ENCODE peak calls at places on chromosomes 11 and 22, in five cellular contexts. One of them, this sample, is unnamed. For H3K27me3, the result is how much of the 10 kb centered on the place peaks cover.

GRCh38 chr11:95592455-95592854 is 197.1 kb downstream of the FAM76B start:
- DNase-seq in trophoblast cell: no peak
- DNase-seq in mesenchymal stem cell: peak
- DNase-seq in H1: peak
- DNase-seq in neuronal stem cell: no peak
- DNase-seq in this sample: peak

GRCh38 chr11:69887841-69888670 is 68.8 kb upstream of the FGF3 start:
- DNase-seq in neuronal stem cell: no peak
- DNase-seq in H1: no peak
- DNase-seq in trophoblast cell: no peak
- DNase-seq in mesenchymal stem cell: no peak
- DNase-seq in this sample: no peak

GRCh38 chr11:19561011-19561410 is 151.6 kb upstream of the NAV2 start:
- DNase-seq in H1: no peak
- DNase-seq in neuronal stem cell: no peak
- DNase-seq in trophoblast cell: no peak
- DNase-seq in mesenchymal stem cell: no peak
- DNase-seq in this sample: no peak

GRCh38 chr11:63764712-63765631 is 3.6 kb downstream of the ZFTA start:
- DNase-seq in trophoblast cell: no peak
- DNase-seq in neuronal stem cell: no peak
- DNase-seq in mesenchymal stem cell: no peak
- DNase-seq in H1: peak
- DNase-seq in this sample: peak

GRCh38 chr11:9757809-9758675 is 94.2 kb downstream of the SWAP70 start:
- DNase-seq in trophoblast cell: peak
- DNase-seq in neuronal stem cell: peak
- DNase-seq in mesenchymal stem cell: peak
- DNase-seq in H1: peak
- DNase-seq in this sample: peak

GRCh38 chr11:12973529-12974181 is 35.5 kb upstream of the RASSF10 start:
- DNase-seq in trophoblast cell: no peak
- DNase-seq in mesenchymal stem cell: no peak
- DNase-seq in neuronal stem cell: no peak
- DNase-seq in H1: no peak
- DNase-seq in this sample: no peak

GRCh38 chr22:29073618-29074275 is 912 bp downstream of the KREMEN1 start:
- DNase-seq in neuronal stem cell: no peak
- DNase-seq in trophoblast cell: peak
- DNase-seq in mesenchymal stem cell: peak
- DNase-seq in H1: peak
- DNase-seq in this sample: peak

GRCh38 chr22:27720860-27721259 is 80.7 kb downstream of the MN1 start:
- DNase-seq in H1: no peak
- DNase-seq in trophoblast cell: no peak
- DNase-seq in neuronal stem cell: no peak
- DNase-seq in mesenchymal stem cell: no peak
- DNase-seq in this sample: no peak

GRCh38 chr22:49184736-49185135 is 642.9 kb downstream of the BRD1 start:
- DNase-seq in neuronal stem cell: no peak
- DNase-seq in trophoblast cell: no peak
- DNase-seq in H1: no peak
- DNase-seq in mesenchymal stem cell: no peak
- DNase-seq in this sample: no peak

GRCh38 chr22:47034076-47034808 is 271.8 kb downstream of the TBC1D22A start:
- DNase-seq in neuronal stem cell: no peak
- DNase-seq in H1: no peak
- DNase-seq in trophoblast cell: no peak
- DNase-seq in mesenchymal stem cell: no peak
- DNase-seq in this sample: no peak

GRCh38 chr11:65384301-65384889 is 1.9 kb upstream of the SLC25A45 start:
- DNase-seq in mesenchymal stem cell: peak
- DNase-seq in neuronal stem cell: no peak
- DNase-seq in trophoblast cell: no peak
- DNase-seq in H1: no peak
- DNase-seq in this sample: no peak

GRCh38 chr11:65310215-65310614 is 4.5 kb upstream of the CDC42EP2 start:
- DNase-seq in H1: no peak
- DNase-seq in trophoblast cell: no peak
- DNase-seq in neuronal stem cell: no peak
- DNase-seq in mesenchymal stem cell: no peak
- DNase-seq in this sample: no peak

GRCh38 chr11:73585834-73586575 is 11.9 kb downstream of the FAM168A start:
- DNase-seq in mesenchymal stem cell: peak
- DNase-seq in trophoblast cell: no peak
- DNase-seq in H1: no peak
- DNase-seq in neuronal stem cell: no peak
- DNase-seq in this sample: no peak

GRCh38 chr11:17649696-17650600 is 69.4 kb upstream of the MYOD1 start:
- DNase-seq in neuronal stem cell: no peak
- DNase-seq in mesenchymal stem cell: no peak
- DNase-seq in trophoblast cell: peak
- DNase-seq in H1: no peak
- DNase-seq in this sample: no peak

GRCh38 chr11:28736256-28736655 is 628.1 kb downstream of the METTL15 start:
- DNase-seq in mesenchymal stem cell: peak
- DNase-seq in trophoblast cell: no peak
- DNase-seq in neuronal stem cell: no peak
- DNase-seq in H1: no peak
- DNase-seq in this sample: no peak

GRCh38 chr11:33747969-33748368 is 11.7 kb upstream of the CD59 start:
- DNase-seq in neuronal stem cell: no peak
- DNase-seq in mesenchymal stem cell: peak
- DNase-seq in trophoblast cell: no peak
- DNase-seq in H1: no peak
- DNase-seq in this sample: no peak

GRCh38 chr11:71304045-71304444 is 51.7 kb upstream of the SHANK2 start:
- DNase-seq in neuronal stem cell: no peak
- DNase-seq in mesenchymal stem cell: no peak
- DNase-seq in trophoblast cell: no peak
- DNase-seq in H1: no peak
- DNase-seq in this sample: peak

GRCh38 chr11:102447941-102448868 is 4.4 kb downstream of the TMEM123 start:
- DNase-seq in mesenchymal stem cell: no peak
- DNase-seq in trophoblast cell: no peak
- DNase-seq in H1: no peak
- DNase-seq in neuronal stem cell: no peak
- DNase-seq in this sample: no peak

GRCh38 chr11:576791-577610 is 731 bp downstream of the PHRF1 start:
- DNase-seq in mesenchymal stem cell: no peak
- DNase-seq in H1: no peak
- DNase-seq in trophoblast cell: no peak
- DNase-seq in neuronal stem cell: no peak
- DNase-seq in this sample: no peak

GRCh38 chr11:19966435-19966834 is 193.8 kb downstream of the DBX1 start:
- DNase-seq in mesenchymal stem cell: no peak
- DNase-seq in neuronal stem cell: no peak
- DNase-seq in trophoblast cell: no peak
- DNase-seq in H1: no peak
- DNase-seq in this sample: no peak

GRCh38 chr22:41833369-41834004 is 582 bp downstream of the SREBF2 start:
- DNase-seq in trophoblast cell: no peak
- DNase-seq in neuronal stem cell: no peak
- DNase-seq in H1: peak
- DNase-seq in mesenchymal stem cell: peak
- DNase-seq in this sample: no peak

GRCh38 chr22:38107692-38108515 is 2.6 kb downstream of the BAIAP2L2 start:
- DNase-seq in neuronal stem cell: no peak
- DNase-seq in mesenchymal stem cell: no peak
- DNase-seq in H1: no peak
- DNase-seq in trophoblast cell: peak
- DNase-seq in this sample: no peak

GRCh38 chr11:8814209-8814922 is 96.6 kb upstream of the AKIP1 start:
- DNase-seq in mesenchymal stem cell: peak
- DNase-seq in neuronal stem cell: no peak
- DNase-seq in H1: no peak
- DNase-seq in trophoblast cell: peak
- DNase-seq in this sample: no peak

GRCh38 chr11:124865902-124866851 is 945 bp downstream of the ROBO3 start:
- DNase-seq in trophoblast cell: peak
- DNase-seq in H1: peak
- DNase-seq in mesenchymal stem cell: peak
- DNase-seq in neuronal stem cell: no peak
- DNase-seq in this sample: peak

GRCh38 chr22:38613588-38613987 is 42.6 kb downstream of the FAM227A start:
- DNase-seq in H1: no peak
- DNase-seq in mesenchymal stem cell: no peak
- DNase-seq in neuronal stem cell: no peak
- DNase-seq in trophoblast cell: no peak
- DNase-seq in this sample: no peak

GRCh38 chr22:25762147-25762546 is 20.2 kb downstream of the MYO18B start:
- DNase-seq in mesenchymal stem cell: no peak
- DNase-seq in H1: no peak
- DNase-seq in neuronal stem cell: no peak
- DNase-seq in trophoblast cell: no peak
- DNase-seq in this sample: no peak

GRCh38 chr11:110907629-110908028 is 195.4 kb upstream of the ARHGAP20 start:
- DNase-seq in neuronal stem cell: no peak
- DNase-seq in H1: no peak
- DNase-seq in mesenchymal stem cell: peak
- DNase-seq in trophoblast cell: no peak
- DNase-seq in this sample: no peak

GRCh38 chr22:34113381-34113780 is 193.1 kb upstream of the LARGE1 start:
- DNase-seq in mesenchymal stem cell: no peak
- DNase-seq in trophoblast cell: no peak
- DNase-seq in H1: no peak
- DNase-seq in neuronal stem cell: no peak
- DNase-seq in this sample: no peak

GRCh38 chr11:35247428-35247827 is 108.5 kb downstream of the CD44 start:
- DNase-seq in trophoblast cell: no peak
- DNase-seq in H1: no peak
- DNase-seq in neuronal stem cell: no peak
- DNase-seq in mesenchymal stem cell: no peak
- DNase-seq in this sample: no peak

GRCh38 chr11:46800177-46800576 is 45.9 kb downstream of the CKAP5 start:
- DNase-seq in trophoblast cell: no peak
- DNase-seq in neuronal stem cell: no peak
- DNase-seq in H1: no peak
- DNase-seq in mesenchymal stem cell: no peak
- DNase-seq in this sample: no peak

GRCh38 chr11:134372536-134372935 is 39.5 kb downstream of the B3GAT1 start:
- DNase-seq in trophoblast cell: no peak
- DNase-seq in H1: no peak
- DNase-seq in neuronal stem cell: no peak
- DNase-seq in mesenchymal stem cell: no peak
- DNase-seq in this sample: no peak

GRCh38 chr11:32056445-32056844 is 34.4 kb upstream of the RCN1 start:
- DNase-seq in mesenchymal stem cell: no peak
- DNase-seq in trophoblast cell: no peak
- DNase-seq in H1: no peak
- DNase-seq in neuronal stem cell: no peak
- DNase-seq in this sample: no peak
- H3K27me3 ChIP-seq in mesenchymal stem cell: under half
- H3K27me3 ChIP-seq in trophoblast cell: under half
- H3K27me3 ChIP-seq in H1: under half
- H3K27me3 ChIP-seq in neuronal stem cell: under half
- H3K27me3 ChIP-seq in this sample: under half

GRCh38 chr11:22753401-22753800 is 76.2 kb downstream of the SVIP start:
- DNase-seq in neuronal stem cell: peak
- DNase-seq in mesenchymal stem cell: no peak
- DNase-seq in trophoblast cell: no peak
- DNase-seq in H1: no peak
- DNase-seq in this sample: no peak
- H2BK12ac ChIP-seq in neuronal stem cell: no peak
- H2BK12ac ChIP-seq in mesenchymal stem cell: no peak
- H2BK12ac ChIP-seq in trophoblast cell: no peak
- H2BK12ac ChIP-seq in H1: no peak
- H2BK12ac ChIP-seq in this sample: no peak

GRCh38 chr11:57196556-57196955 is 14.8 kb downstream of the LRRC55 start:
- DNase-seq in mesenchymal stem cell: no peak
- DNase-seq in H1: no peak
- DNase-seq in trophoblast cell: no peak
- DNase-seq in neuronal stem cell: no peak
- DNase-seq in this sample: no peak

GRCh38 chr11:57202282-57202681 is 20.5 kb downstream of the LRRC55 start:
- DNase-seq in mesenchymal stem cell: no peak
- DNase-seq in H1: no peak
- DNase-seq in neuronal stem cell: no peak
- DNase-seq in trophoblast cell: no peak
- DNase-seq in this sample: no peak

GRCh38 chr11:57200937-57201336 is 19.2 kb downstream of the LRRC55 start:
- DNase-seq in trophoblast cell: no peak
- DNase-seq in neuronal stem cell: no peak
- DNase-seq in H1: no peak
- DNase-seq in mesenchymal stem cell: no peak
- DNase-seq in this sample: no peak

GRCh38 chr11:57199330-57199729 is 17.6 kb downstream of the LRRC55 start:
- DNase-seq in neuronal stem cell: no peak
- DNase-seq in mesenchymal stem cell: no peak
- DNase-seq in trophoblast cell: no peak
- DNase-seq in H1: no peak
- DNase-seq in this sample: no peak

GRCh38 chr11:57197762-57198161 is 16.0 kb downstream of the LRRC55 start:
- DNase-seq in H1: no peak
- DNase-seq in trophoblast cell: no peak
- DNase-seq in mesenchymal stem cell: no peak
- DNase-seq in neuronal stem cell: no peak
- DNase-seq in this sample: no peak
- H3K27me3 ChIP-seq in H1: under half
- H3K27me3 ChIP-seq in trophoblast cell: under half
- H3K27me3 ChIP-seq in mesenchymal stem cell: under half
- H3K27me3 ChIP-seq in neuronal stem cell: under half
- H3K27me3 ChIP-seq in this sample: under half

GRCh38 chr22:20796731-20797130 is 22.8 kb downstream of the SERPIND1 start:
- DNase-seq in trophoblast cell: no peak
- DNase-seq in neuronal stem cell: no peak
- DNase-seq in mesenchymal stem cell: no peak
- DNase-seq in H1: no peak
- DNase-seq in this sample: no peak

GRCh38 chr22:20798218-20798617 is 24.3 kb downstream of the SERPIND1 start:
- DNase-seq in neuronal stem cell: no peak
- DNase-seq in H1: no peak
- DNase-seq in mesenchymal stem cell: no peak
- DNase-seq in trophoblast cell: no peak
- DNase-seq in this sample: no peak

GRCh38 chr22:20799449-20799848 is 25.5 kb downstream of the SERPIND1 start:
- DNase-seq in neuronal stem cell: no peak
- DNase-seq in mesenchymal stem cell: no peak
- DNase-seq in trophoblast cell: peak
- DNase-seq in H1: no peak
- DNase-seq in this sample: no peak

GRCh38 chr22:20802452-20802851 is 28.5 kb downstream of the SERPIND1 start:
- DNase-seq in trophoblast cell: no peak
- DNase-seq in mesenchymal stem cell: no peak
- DNase-seq in H1: no peak
- DNase-seq in neuronal stem cell: no peak
- DNase-seq in this sample: no peak

DNA sequence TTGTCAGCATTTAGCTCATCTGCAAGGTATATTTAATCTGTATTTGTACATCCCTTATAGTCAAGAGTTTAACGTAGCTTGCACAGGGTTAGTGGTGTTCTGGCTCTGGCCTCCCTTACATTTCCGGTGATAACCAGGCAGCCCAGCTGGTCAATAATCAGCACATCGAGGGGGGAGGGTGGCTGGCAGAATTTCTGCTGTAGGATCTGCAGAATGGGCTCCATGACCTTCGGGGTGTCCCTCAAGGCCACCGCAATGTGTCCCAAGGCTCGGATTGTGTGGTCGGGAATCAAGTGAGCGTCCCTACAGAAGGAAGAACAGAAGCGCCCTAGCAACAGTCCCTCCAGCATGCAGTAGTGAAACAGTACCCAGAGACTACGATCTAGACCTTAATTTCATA is 25.1 kb downstream of the SERPIND1 start:
- DNase-seq in H1: no peak
- DNase-seq in neuronal stem cell: no peak
- DNase-seq in mesenchymal stem cell: no peak
- DNase-seq in trophoblast cell: no peak
- DNase-seq in this sample: no peak
- H2BK12ac ChIP-seq in H1: no peak
- H2BK12ac ChIP-seq in neuronal stem cell: no peak
- H2BK12ac ChIP-seq in mesenchymal stem cell: no peak
- H2BK12ac ChIP-seq in trophoblast cell: peak
- H2BK12ac ChIP-seq in this sample: no peak